ENCODE peak calls at places on chromosomes 16 and 17, in ten cellular contexts. One of them, this sample, is unnamed.

GRCh38 chr16:89784409-89784808 is 32.0 kb downstream of the FANCA start:
- DNase-seq in NCI-H460: no peak
- DNase-seq in stimulated activated CD8-positive, alpha-beta memory T cell treated with anti-CD3 and anti-CD28 coated beads, Interleukin-4, amount 100 ng/mL, for 1 hour: no peak
- DNase-seq in foreskin fibroblast: no peak
- DNase-seq in posterior vena cava: no peak
- DNase-seq in effector memory CD4-positive, alpha-beta T cell: peak
- DNase-seq in SK-N-DZ: no peak
- DNase-seq in T47D: no peak
- DNase-seq in Right ventricle myocardium superior: no peak
- DNase-seq in activated naive CD4-positive, alpha-beta T cell treated with Interleukin-2 at 50 U/mL for 16 hours: no peak
- DNase-seq in this sample: no peak

GRCh38 chr16:11972128-11972527 is 4.4 kb upstream of the SNX29 start:
- DNase-seq in posterior vena cava: peak
- DNase-seq in activated naive CD4-positive, alpha-beta T cell treated with Interleukin-2 at 50 U/mL for 16 hours: no peak
- DNase-seq in SK-N-DZ: no peak
- DNase-seq in effector memory CD4-positive, alpha-beta T cell: no peak
- DNase-seq in Right ventricle myocardium superior: no peak
- DNase-seq in T47D: peak
- DNase-seq in stimulated activated CD8-positive, alpha-beta memory T cell treated with anti-CD3 and anti-CD28 coated beads, Interleukin-4, amount 100 ng/mL, for 1 hour: no peak
- DNase-seq in NCI-H460: no peak
- DNase-seq in foreskin fibroblast: no peak
- DNase-seq in this sample: peak

GRCh38 chr16:10694830-10695229 is at the start of gene TEKT5:
- DNase-seq in Right ventricle myocardium superior: no peak
- DNase-seq in stimulated activated CD8-positive, alpha-beta memory T cell treated with anti-CD3 and anti-CD28 coated beads, Interleukin-4, amount 100 ng/mL, for 1 hour: no peak
- DNase-seq in activated naive CD4-positive, alpha-beta T cell treated with Interleukin-2 at 50 U/mL for 16 hours: no peak
- DNase-seq in T47D: no peak
- DNase-seq in SK-N-DZ: no peak
- DNase-seq in foreskin fibroblast: no peak
- DNase-seq in posterior vena cava: no peak
- DNase-seq in NCI-H460: no peak
- DNase-seq in effector memory CD4-positive, alpha-beta T cell: no peak
- DNase-seq in this sample: no peak

GRCh38 chr16:56547120-56547948 is 17.5 kb upstream of the MT4 start:
- DNase-seq in SK-N-DZ: no peak
- DNase-seq in T47D: no peak
- DNase-seq in foreskin fibroblast: peak
- DNase-seq in NCI-H460: no peak
- DNase-seq in effector memory CD4-positive, alpha-beta T cell: no peak
- DNase-seq in stimulated activated CD8-positive, alpha-beta memory T cell treated with anti-CD3 and anti-CD28 coated beads, Interleukin-4, amount 100 ng/mL, for 1 hour: no peak
- DNase-seq in Right ventricle myocardium superior: no peak
- DNase-seq in activated naive CD4-positive, alpha-beta T cell treated with Interleukin-2 at 50 U/mL for 16 hours: no peak
- DNase-seq in posterior vena cava: no peak
- DNase-seq in this sample: no peak

GRCh38 chr16:2471016-2471652 is at the start of gene NTN3:
- DNase-seq in foreskin fibroblast: no peak
- DNase-seq in NCI-H460: no peak
- DNase-seq in SK-N-DZ: peak
- DNase-seq in stimulated activated CD8-positive, alpha-beta memory T cell treated with anti-CD3 and anti-CD28 coated beads, Interleukin-4, amount 100 ng/mL, for 1 hour: no peak
- DNase-seq in Right ventricle myocardium superior: no peak
- DNase-seq in effector memory CD4-positive, alpha-beta T cell: no peak
- DNase-seq in T47D: no peak
- DNase-seq in posterior vena cava: no peak
- DNase-seq in activated naive CD4-positive, alpha-beta T cell treated with Interleukin-2 at 50 U/mL for 16 hours: peak
- DNase-seq in this sample: no peak

GRCh38 chr17:35588196-35588920 is 1.2 kb downstream of the AP2B1 start:
- DNase-seq in activated naive CD4-positive, alpha-beta T cell treated with Interleukin-2 at 50 U/mL for 16 hours: peak
- DNase-seq in posterior vena cava: no peak
- DNase-seq in stimulated activated CD8-positive, alpha-beta memory T cell treated with anti-CD3 and anti-CD28 coated beads, Interleukin-4, amount 100 ng/mL, for 1 hour: no peak
- DNase-seq in T47D: peak
- DNase-seq in foreskin fibroblast: peak
- DNase-seq in SK-N-DZ: no peak
- DNase-seq in Right ventricle myocardium superior: no peak
- DNase-seq in effector memory CD4-positive, alpha-beta T cell: no peak
- DNase-seq in NCI-H460: peak
- DNase-seq in this sample: no peak

GRCh38 chr17:55722742-55723487 is at the start of gene TMEM100:
- DNase-seq in stimulated activated CD8-positive, alpha-beta memory T cell treated with anti-CD3 and anti-CD28 coated beads, Interleukin-4, amount 100 ng/mL, for 1 hour: no peak
- DNase-seq in NCI-H460: no peak
- DNase-seq in activated naive CD4-positive, alpha-beta T cell treated with Interleukin-2 at 50 U/mL for 16 hours: no peak
- DNase-seq in effector memory CD4-positive, alpha-beta T cell: no peak
- DNase-seq in foreskin fibroblast: peak
- DNase-seq in posterior vena cava: no peak
- DNase-seq in Right ventricle myocardium superior: no peak
- DNase-seq in T47D: no peak
- DNase-seq in SK-N-DZ: no peak
- DNase-seq in this sample: no peak

GRCh38 chr16:82368041-82368440 is 198.0 kb upstream of the MPHOSPH6 start:
- DNase-seq in activated naive CD4-positive, alpha-beta T cell treated with Interleukin-2 at 50 U/mL for 16 hours: no peak
- DNase-seq in Right ventricle myocardium superior: peak
- DNase-seq in posterior vena cava: no peak
- DNase-seq in T47D: peak
- DNase-seq in effector memory CD4-positive, alpha-beta T cell: no peak
- DNase-seq in stimulated activated CD8-positive, alpha-beta memory T cell treated with anti-CD3 and anti-CD28 coated beads, Interleukin-4, amount 100 ng/mL, for 1 hour: no peak
- DNase-seq in NCI-H460: peak
- DNase-seq in foreskin fibroblast: peak
- DNase-seq in SK-N-DZ: no peak
- DNase-seq in this sample: no peak

GRCh38 chr17:30450125-30451027 is 26.8 kb upstream of the GOSR1 start:
- DNase-seq in effector memory CD4-positive, alpha-beta T cell: no peak
- DNase-seq in Right ventricle myocardium superior: no peak
- DNase-seq in foreskin fibroblast: peak
- DNase-seq in posterior vena cava: no peak
- DNase-seq in NCI-H460: no peak
- DNase-seq in T47D: no peak
- DNase-seq in SK-N-DZ: no peak
- DNase-seq in stimulated activated CD8-positive, alpha-beta memory T cell treated with anti-CD3 and anti-CD28 coated beads, Interleukin-4, amount 100 ng/mL, for 1 hour: no peak
- DNase-seq in activated naive CD4-positive, alpha-beta T cell treated with Interleukin-2 at 50 U/mL for 16 hours: no peak
- DNase-seq in this sample: no peak

This sample was measured in kidney.